ENCODE peak calls at places on chromosomes 4 and X, in nine cellular contexts. L is progenitor cell of endocrine pancreas; X is hypothalamus; I is cardiac muscle cell; F is left colon; J is naive thymus-derived CD4-positive, alpha-beta T cell; Q is activated T-cell treated with anti-CD3 and anti-CD28 coated beads for 48 hours; A is NCI-H510A treated with DMSO at 0.1 percent for 48 hours; C is activated gamma-delta T cell treated with Interleukin-2 at 50 U/mL for 16 hours. P is an unnamed sample.

GRCh38 chr4:142367326-142368188 is 478.5 kb downstream of the INPP4B start:
- DNase-seq in A (no peak), I (no peak), F (no peak), L (no peak), C (no peak), J (no peak), Q (no peak), X (no peak), P (no peak)

GRCh38 chrX:54529559-54530357 is at the start of gene GNL3L:
- DNase-seq in J (peak), Q (peak), X (peak), C (peak), F (peak), L (peak), A (peak), I (peak), P (peak)

GRCh38 chr4:73944061-73944875 is 37.6 kb downstream of the PF4 start:
- DNase-seq in I (peak), Q (no peak), L (no peak), A (no peak), F (peak), C (no peak), J (no peak), X (no peak), P (no peak)

GRCh38 chrX:19172741-19173140 is 50.5 kb upstream of the ADGRG2 start:
- DNase-seq in C (no peak), F (no peak), A (no peak), J (no peak), Q (no peak), I (no peak), X (no peak), L (no peak), P (no peak)

GRCh38 chrX:112164420-112164819 is 81.8 kb upstream of the TRPC5 start:
- DNase-seq in A (no peak), J (no peak), F (no peak), C (no peak), I (no peak), L (no peak), X (no peak), Q (no peak), P (no peak)

GRCh38 chrX:10156199-10157031 is at the start of gene CLCN4:
- DNase-seq in F (peak), L (peak), C (no peak), I (peak), A (peak), X (peak), J (no peak), Q (no peak), P (peak)

GRCh38 chr4:39446842-39447573 is 11.7 kb downstream of the RPL9 start:
- DNase-seq in C (peak), F (peak), A (no peak), Q (peak), L (peak), I (peak), J (peak), X (peak), P (no peak)

GRCh38 chr4:113639311-113639710 is 122.2 kb downstream of the CAMK2D start:
- DNase-seq in Q (no peak), A (no peak), C (no peak), F (peak), X (no peak), J (no peak), I (no peak), L (no peak), P (no peak)

GRCh38 chrX:111854778-111855490 is 21.0 kb upstream of the TRPC5OS start:
- DNase-seq in F (no peak), L (no peak), I (no peak), X (no peak), A (no peak), Q (no peak), J (no peak), C (no peak), P (no peak)

GRCh38 chr4:185508162-185508561 is 27.1 kb downstream of the PDLIM3 start:
- DNase-seq in X (no peak), L (no peak), F (no peak), Q (no peak), I (no peak), J (no peak), C (no peak), A (peak), P (peak)

GRCh38 chr4:124304936-124305335 is 407.6 kb downstream of the ANKRD50 start:
- DNase-seq in L (no peak), F (no peak), J (no peak), X (no peak), I (peak), Q (no peak), A (no peak), C (no peak), P (no peak)

GRCh38 chr4:140106277-140106842 is 47.6 kb downstream of the MAML3 start:
- DNase-seq in L (no peak), A (no peak), C (no peak), I (no peak), F (no peak), X (no peak), J (no peak), Q (no peak), P (no peak)

GRCh38 chrX:12799118-12799517 is 7.9 kb downstream of the PRPS2 start:
- DNase-seq in A (no peak), I (no peak), X (no peak), J (no peak), C (no peak), F (no peak), L (no peak), Q (no peak), P (no peak)

GRCh38 chr4:139749313-139749712 is 83.7 kb downstream of the MGST2 start:
- DNase-seq in C (no peak), X (no peak), A (no peak), I (no peak), Q (no peak), J (no peak), L (no peak), F (no peak), P (no peak)

GRCh38 chr4:65482410-65482809 is 187.9 kb downstream of the EPHA5 start:
- DNase-seq in F (no peak), C (no peak), I (peak), L (no peak), X (no peak), J (no peak), A (no peak), Q (no peak), P (no peak)

GRCh38 chr4:169189372-169189771 is 81.4 kb downstream of the SH3RF1 start:
- DNase-seq in C (no peak), X (no peak), I (no peak), A (no peak), L (no peak), F (no peak), J (no peak), Q (no peak), P (no peak)

GRCh38 chr4:25563071-25563564 is 92.5 kb upstream of the SLC34A2 start:
- DNase-seq in X (no peak), L (no peak), J (no peak), I (no peak), F (peak), C (no peak), Q (no peak), A (peak), P (no peak)

GRCh38 chr4:8410641-8411271 is 29.8 kb downstream of the ACOX3 start:
- DNase-seq in C (no peak), X (no peak), J (no peak), Q (no peak), I (peak), F (peak), L (peak), A (peak), P (peak)

GRCh38 chrX:22922961-22923360 is 76.8 kb upstream of the DDX53 start:
- DNase-seq in C (no peak), X (no peak), I (peak), L (no peak), F (no peak), Q (no peak), J (no peak), A (no peak), P (no peak)

GRCh38 chrX:150870487-150871340 is 27.8 kb downstream of the CD99L2 start:
- DNase-seq in C (no peak), J (no peak), Q (no peak), L (no peak), I (peak), X (no peak), F (no peak), A (no peak), P (no peak)

GRCh38 chr4:112938461-112939058 is 110.9 kb upstream of the ANK2 start:
- DNase-seq in X (no peak), L (no peak), F (no peak), I (peak), J (no peak), A (peak), Q (no peak), C (no peak), P (peak)

GRCh38 chr4:7959066-7959465 is 19.4 kb upstream of the AFAP1 start:
- DNase-seq in J (no peak), Q (no peak), C (no peak), X (no peak), F (no peak), I (no peak), A (no peak), L (no peak), P (no peak)

GRCh38 chr4:48943387-48943786 is 36.8 kb upstream of the OCIAD2 start:
- DNase-seq in X (no peak), C (no peak), F (no peak), Q (no peak), L (no peak), I (no peak), A (no peak), J (no peak), P (peak)

GRCh38 chr4:188955066-188955465 is 815.8 kb downstream of the TRIML1 start:
- DNase-seq in I (no peak), C (no peak), F (no peak), L (no peak), A (no peak), X (no peak), Q (no peak), J (no peak), P (no peak)

GRCh38 chr4:121822796-121823504 is 733 bp downstream of the CCNA2 start:
- DNase-seq in Q (peak), A (no peak), X (no peak), C (peak), I (peak), J (peak), F (peak), L (no peak), P (peak)

GRCh38 chr4:176920694-176921093 is 128.0 kb upstream of the VEGFC start:
- DNase-seq in L (no peak), F (no peak), C (no peak), J (no peak), A (no peak), X (no peak), Q (no peak), I (peak), P (no peak)

GRCh38 chr4:8695237-8696219 is 103.0 kb downstream of the CPZ start:
- DNase-seq in J (no peak), F (no peak), L (no peak), C (no peak), I (no peak), A (no peak), X (no peak), Q (no peak), P (no peak)

GRCh38 chrX:151973851-151974335 is 583 bp downstream of the GABRE start:
- DNase-seq in Q (no peak), A (no peak), X (no peak), J (no peak), F (peak), I (no peak), L (no peak), C (no peak), P (no peak)

GRCh38 chr4:52010976-52011375 is 9.2 kb downstream of the LRRC66 start:
- DNase-seq in F (no peak), J (no peak), X (no peak), I (no peak), L (no peak), A (no peak), C (no peak), Q (no peak), P (no peak)

GRCh38 chrX:40299028-40299479 is 201.3 kb upstream of the BCOR start:
- DNase-seq in L (no peak), A (no peak), C (no peak), X (no peak), I (peak), Q (no peak), J (no peak), F (no peak), P (no peak)

GRCh38 chr4:102620697-102621497 is 119.7 kb downstream of the NFKB1 start:
- DNase-seq in X (no peak), J (no peak), F (peak), C (no peak), L (peak), I (peak), A (peak), Q (no peak), P (peak)

GRCh38 chr4:144647095-144647959 is 1.4 kb downstream of the HHIP start:
- DNase-seq in J (no peak), F (no peak), I (peak), Q (no peak), L (no peak), C (no peak), X (peak), A (no peak), P (no peak)

GRCh38 chr4:152894673-152895072 is 41.5 kb upstream of the FHDC1 start:
- DNase-seq in F (no peak), J (no peak), Q (no peak), I (peak), L (no peak), C (no peak), A (no peak), X (no peak), P (no peak)